ENCODE peak calls at places on chromosomes 3 and 15, in six cellular contexts. U is HCEC 1CT, E is activated T-cell treated with anti-CD3 and anti-CD28 coated beads for 1 hour, N is NT2/D1, F is RWPE2, M is pancreas. W is an unnamed sample.

GRCh38 chr3:14522768-14523167 is 17.4 kb downstream of the GRIP2 start:
- DNase-seq in F (peak; percentile 22), U (no peak), M (no peak), E (no peak), N (no peak), W (no peak)

GRCh38 chr3:66795365-66795764 is 202.7 kb upstream of the KBTBD8 start:
- DNase-seq in F (no peak), U (peak; percentile 91), N (no peak), M (no peak), E (no peak), W (no peak)

GRCh38 chr3:187264051-187264450 is 27.5 kb downstream of the MASP1 start:
- DNase-seq in N (no peak), F (no peak), U (peak; percentile 91), E (no peak), M (no peak), W (no peak)

GRCh38 chr15:77419050-77419835 is 661 bp downstream of the PEAK1 start:
- DNase-seq in E (peak; percentile 9), M (peak; percentile 51), F (peak; percentile 72), U (peak; percentile 36), N (no peak), W (peak; percentile 74)

GRCh38 chr15:64869501-64869900 is 27.8 kb downstream of the PLEKHO2 start:
- DNase-seq in U (no peak), F (no peak), E (no peak), M (no peak), N (no peak), W (no peak)

GRCh38 chr15:25903024-25903581 is 40.0 kb upstream of the ATP10A start:
- DNase-seq in F (no peak), N (no peak), E (no peak), U (peak; percentile 6), M (no peak), W (no peak)

GRCh38 chr3:117921908-117922456 is 1112.7 kb downstream of the IGSF11 start:
- DNase-seq in F (no peak), M (no peak), E (no peak), N (no peak), U (no peak), W (no peak)

GRCh38 chr3:46613313-46614005 is 1.1 kb downstream of the FAM240A start:
- DNase-seq in E (no peak), N (no peak), F (no peak), M (no peak), U (no peak), W (no peak)

GRCh38 chr3:131526801-131527347 is 24.1 kb upstream of the MRPL3 start:
- DNase-seq in F (peak; percentile 40), N (peak; percentile 49), E (no peak), M (peak; percentile 42), U (peak; percentile 46), W (no peak)

GRCh38 chr3:151403246-151403645 is 18.7 kb upstream of the P2RY12 start:
- DNase-seq in U (peak; percentile 58), F (no peak), M (no peak), N (no peak), E (no peak), W (no peak)

GRCh38 chr3:9180764-9181117 is 68.7 kb downstream of the SRGAP3 start:
- DNase-seq in U (no peak), N (no peak), M (no peak), F (no peak), E (no peak), W (no peak)

GRCh38 chr3:54949491-54950044 is 21.7 kb upstream of the LRTM1 start:
- DNase-seq in U (no peak), E (no peak), N (no peak), M (no peak), F (no peak), W (no peak)

GRCh38 chr15:78127882-78128281 is 3.4 kb downstream of the CIB2 start:
- DNase-seq in N (no peak), U (no peak), E (no peak), M (no peak), F (no peak), W (no peak)

GRCh38 chr15:101043011-101043410 is 123.9 kb downstream of the LRRK1 start:
- DNase-seq in E (no peak), M (no peak), U (no peak), N (no peak), F (peak; percentile 67), W (peak; percentile 58)

GRCh38 chr3:17749705-17750293 is 7.4 kb upstream of the TBC1D5 start:
- DNase-seq in M (no peak), E (no peak), N (no peak), U (no peak), F (no peak), W (no peak)

GRCh38 chr15:75082689-75083088 is 59.3 kb downstream of the PPCDC start:
- DNase-seq in M (no peak), E (no peak), F (no peak), U (no peak), N (no peak), W (no peak)

GRCh38 chr15:99592135-99592845 is 26.5 kb downstream of the MEF2A start:
- DNase-seq in U (peak; percentile 56), F (no peak), M (no peak), E (no peak), N (no peak), W (no peak)

GRCh38 chr15:29182590-29182989 is 87.0 kb downstream of the NSMCE3 start:
- DNase-seq in E (no peak), N (no peak), U (no peak), M (no peak), F (no peak), W (no peak)

GRCh38 chr15:93942140-93942808 is 289.1 kb upstream of the MCTP2 start:
- DNase-seq in N (no peak), U (no peak), F (no peak), M (no peak), E (no peak), W (no peak)

GRCh38 chr3:4904801-4905695 is 74.2 kb upstream of the BHLHE40 start:
- DNase-seq in E (no peak), U (peak; percentile 34), N (no peak), F (no peak), M (no peak), W (no peak)

GRCh38 chr3:197505796-197506553 is 49.8 kb downstream of the BDH1 start:
- DNase-seq in E (no peak), F (no peak), N (no peak), M (no peak), U (no peak), W (no peak)

GRCh38 chr3:113136071-113136470 is 75.3 kb upstream of the BOC start:
- DNase-seq in N (no peak), U (peak; percentile 17), E (no peak), F (no peak), M (no peak), W (no peak)

GRCh38 chr15:76575177-76576078 is 238.9 kb downstream of the ISL2 start:
- DNase-seq in N (no peak), F (no peak), E (no peak), M (no peak), U (no peak), W (no peak)

GRCh38 chr3:170075425-170076091 is 37.8 kb downstream of the GPR160 start:
- DNase-seq in U (no peak), M (no peak), E (no peak), F (no peak), N (no peak), W (no peak)

GRCh38 chr3:125359700-125360099 is 15.4 kb downstream of the ZNF148 start:
- DNase-seq in N (no peak), M (no peak), F (no peak), U (no peak), E (no peak), W (no peak)

GRCh38 chr3:11720220-11721113 is 76.8 kb upstream of the VGLL4 start:
- DNase-seq in N (no peak), U (peak; percentile 53), E (peak; percentile 26), M (peak; percentile 88), F (peak; percentile 71), W (peak; percentile 91)

GRCh38 chr3:194633349-194634004 is at the start of gene TMEM44:
- DNase-seq in M (peak; percentile 71), U (peak; percentile 79), N (peak; percentile 60), F (no peak), E (peak; percentile 38), W (peak; percentile 78)

GRCh38 chr3:196757876-196758739 is 18.5 kb downstream of the PAK2 start:
- DNase-seq in F (no peak), E (no peak), N (no peak), M (no peak), U (peak; percentile 83), W (no peak)

GRCh38 chr15:68289621-68290352 is 12.2 kb downstream of the FEM1B start:
- DNase-seq in F (no peak), U (no peak), E (no peak), M (no peak), N (no peak), W (no peak)

GRCh38 chr15:75353604-75354003 is 6.8 kb downstream of the NEIL1 start:
- DNase-seq in E (no peak), U (no peak), F (no peak), N (no peak), M (no peak), W (no peak)